ENCODE peak calls at places on chromosomes 16 and 17, in five cellular contexts. U is amygdala, J is heart left ventricle, N is hepatocyte, S is mucosa of gallbladder. B is an unnamed sample.

GRCh38 chr17:4020096-4020495 is 55.9 kb upstream of the ATP2A3 start:
- DNase-seq in U (no peak), J (no peak), N (no peak), S (no peak), B (no peak)

GRCh38 chr17:7703584-7704574 is 1.1 kb upstream of the EFNB3 start:
- DNase-seq in U (no peak), J (no peak), N (peak), S (no peak), B (no peak)

GRCh38 chr17:77885678-77886386 is 72.7 kb upstream of the TNRC6C start:
- DNase-seq in U (no peak), J (no peak), N (no peak), S (no peak), B (no peak)

GRCh38 chr16:66717112-66717675 is 20.7 kb upstream of the CMTM4 start:
- DNase-seq in U (no peak), J (no peak), N (peak), S (peak), B (peak)

GRCh38 chr17:75289832-75290337 is 652 bp upstream of the SLC25A19 start:
- DNase-seq in U (no peak), J (no peak), N (peak), S (peak), B (peak)

GRCh38 chr16:86134802-86135461 is 236.0 kb downstream of the IRF8 start:
- DNase-seq in U (no peak), J (no peak), N (peak), S (peak), B (no peak)

GRCh38 chr17:62935481-62935880 is 30.6 kb upstream of the TANC2 start:
- DNase-seq in U (no peak), J (no peak), N (no peak), S (no peak), B (no peak)

GRCh38 chr17:77571562-77571981 is 386.9 kb upstream of the TNRC6C start:
- DNase-seq in U (no peak), J (no peak), N (no peak), S (no peak), B (no peak)

GRCh38 chr16:67674851-67675578 is 8.4 kb downstream of the C16orf86 start:
- DNase-seq in U (no peak), J (no peak), N (no peak), S (no peak), B (no peak)

GRCh38 chr16:88971371-88972097 is 5.5 kb downstream of the CBFA2T3 start:
- DNase-seq in U (no peak), J (peak), N (no peak), S (no peak), B (peak)

GRCh38 chr17:82145550-82146165 is 47.6 kb upstream of the FASN start:
- DNase-seq in U (no peak), J (no peak), N (no peak), S (no peak), B (no peak)

GRCh38 chr17:2542056-2542455 is 30.4 kb upstream of the METTL16 start:
- DNase-seq in U (no peak), J (no peak), N (no peak), S (no peak), B (no peak)

GRCh38 chr17:45234641-45235040 is 13.0 kb downstream of the FMNL1 start:
- DNase-seq in U (no peak), J (no peak), N (no peak), S (no peak), B (no peak)